ENCODE peak calls at places on chromosomes 3 and 15, in nine cellular contexts. H is keratinocyte, J is GM23248, W is brain microvascular endothelial cell, Y is fibroblast of lung, O is breast epithelium, N is transverse colon, R is right lobe of liver, L is upper lobe of right lung. Z is an unnamed sample. For H3K36me3, the result is how much of the 10 kb centered on the place peaks cover.

GRCh38 chr15:70120109-70120508 is 22.4 kb upstream of the TLE3 start:
- DNase-seq in H (no peak), J (no peak), W (no peak), Y (no peak), O (no peak), N (no peak), R (peak), L (no peak), Z (no peak)

GRCh38 chr3:143239026-143239425 is 119.5 kb downstream of the CHST2 start:
- DNase-seq in H (no peak), J (no peak), W (no peak), Y (no peak), O (no peak), N (no peak), R (no peak), L (no peak), Z (no peak)

GRCh38 chr3:179948740-179949139 is 88.0 kb downstream of the PEX5L start:
- DNase-seq in H (no peak), J (no peak), W (no peak), Y (no peak), O (no peak), N (no peak), R (no peak), L (no peak), Z (no peak)

GRCh38 chr3:30321065-30321464 is 285.3 kb upstream of the TGFBR2 start:
- DNase-seq in H (no peak), J (no peak), W (no peak), Y (no peak), O (no peak), N (no peak), R (no peak), L (no peak), Z (no peak)

GRCh38 chr15:61319892-61320291 is 90.8 kb upstream of the RORA start:
- DNase-seq in H (no peak), J (no peak), W (no peak), Y (no peak), O (no peak), N (no peak), R (no peak), L (no peak), Z (no peak)

GRCh38 chr15:68818088-68818670 is 2.5 kb downstream of the ANP32A start:
- DNase-seq in H (no peak), J (peak), W (peak), Y (peak), O (peak), N (peak), R (peak), L (peak), Z (no peak)

GRCh38 chr3:51953445-51953844 is 1.7 kb upstream of the GPR62 start:
- DNase-seq in H (no peak), J (peak), W (peak), Y (peak), O (no peak), N (no peak), R (no peak), L (no peak), Z (no peak)

GRCh38 chr3:25427155-25428002 is 684 bp upstream of the RARB start:
- DNase-seq in H (no peak), J (peak), W (peak), Y (peak), O (no peak), N (no peak), R (no peak), L (no peak), Z (no peak)

GRCh38 chr3:9180764-9181117 is 68.7 kb downstream of the SRGAP3 start:
- DNase-seq in H (no peak), J (no peak), W (no peak), Y (no peak), O (no peak), N (no peak), R (no peak), L (no peak), Z (no peak)

GRCh38 chr15:91136386-91136923 is 36.4 kb downstream of the SV2B start:
- DNase-seq in H (no peak), J (no peak), W (no peak), Y (no peak), O (no peak), N (no peak), R (no peak), L (no peak), Z (no peak)

GRCh38 chr3:177420643-177421042 is 223.4 kb upstream of the TBL1XR1 start:
- DNase-seq in H (no peak), J (peak), W (peak), Y (peak), O (no peak), N (no peak), R (no peak), L (no peak), Z (no peak)

GRCh38 chr15:51536965-51537574 is 85.5 kb downstream of the DMXL2 start:
- DNase-seq in H (no peak), J (peak), W (peak), Y (peak), O (no peak), N (no peak), R (no peak), L (no peak), Z (no peak)

GRCh38 chr3:112736386-112736785 is 95.4 kb upstream of the CCDC80 start:
- DNase-seq in H (no peak), J (peak), W (no peak), Y (no peak), O (no peak), N (no peak), R (no peak), L (no peak), Z (no peak)

GRCh38 chr3:123750659-123751420 is 133.3 kb downstream of the MYLK start:
- DNase-seq in H (no peak), J (peak), W (peak), Y (peak), O (no peak), N (no peak), R (peak), L (no peak), Z (no peak)

GRCh38 chr3:186931487-186932280 is 1.4 kb downstream of the ST6GAL1 start:
- DNase-seq in H (no peak), J (peak), W (peak), Y (peak), O (no peak), N (peak), R (peak), L (peak), Z (no peak)

GRCh38 chr3:169846458-169847193 is 23.1 kb downstream of the LRRC31 start:
- DNase-seq in H (peak), J (peak), W (peak), Y (peak), O (no peak), N (no peak), R (no peak), L (no peak), Z (no peak)

GRCh38 chr15:68442041-68442440 is 10.1 kb upstream of the ITGA11 start:
- DNase-seq in H (no peak), J (peak), W (no peak), Y (peak), O (no peak), N (no peak), R (no peak), L (no peak), Z (no peak)

GRCh38 chr3:133130168-133130567 is 92.0 kb downstream of the TMEM108 start:
- DNase-seq in H (no peak), J (peak), W (peak), Y (peak), O (no peak), N (no peak), R (no peak), L (no peak), Z (no peak)

GRCh38 chr15:36589971-36590370 is 10.5 kb downstream of the CDIN1 start:
- DNase-seq in H (no peak), J (no peak), W (peak), Y (peak), O (no peak), N (no peak), R (no peak), L (no peak), Z (no peak)

GRCh38 chr15:33125883-33126535 is 68.5 kb downstream of the FMN1 start:
- DNase-seq in H (no peak), J (no peak), W (no peak), Y (no peak), O (no peak), N (no peak), R (no peak), L (no peak), Z (no peak)

GRCh38 chr3:149608987-149609386 is 48.8 kb downstream of the WWTR1 start:
- DNase-seq in H (no peak), J (no peak), W (no peak), Y (no peak), O (no peak), N (no peak), R (no peak), L (no peak), Z (no peak)
- H3K36me3 ChIP-seq in H (under half), J (under half), W (under half), Y (under half), O (under half), N (under half), R (under half), L (under half), Z (under half)

GRCh38 chr15:92647467-92648163 is 8.0 kb downstream of the FAM174B start:
- DNase-seq in H (no peak), J (no peak), W (no peak), Y (no peak), O (no peak), N (no peak), R (no peak), L (no peak), Z (peak)
- H3K4me3 ChIP-seq in H (no peak), J (no peak), W (no peak), Y (no peak), O (no peak), N (no peak), R (no peak), L (no peak), Z (no peak)

GRCh38 chr15:76868740-76869139 is 36.4 kb downstream of the SCAPER start:
- DNase-seq in H (no peak), J (no peak), W (no peak), Y (no peak), O (no peak), N (no peak), R (no peak), L (no peak), Z (no peak)
- H3K36me3 ChIP-seq in H (under half), J (under half), W (under half), Y (under half), O (under half), N (under half), R (under half), L (under half), Z (under half)

DNA sequence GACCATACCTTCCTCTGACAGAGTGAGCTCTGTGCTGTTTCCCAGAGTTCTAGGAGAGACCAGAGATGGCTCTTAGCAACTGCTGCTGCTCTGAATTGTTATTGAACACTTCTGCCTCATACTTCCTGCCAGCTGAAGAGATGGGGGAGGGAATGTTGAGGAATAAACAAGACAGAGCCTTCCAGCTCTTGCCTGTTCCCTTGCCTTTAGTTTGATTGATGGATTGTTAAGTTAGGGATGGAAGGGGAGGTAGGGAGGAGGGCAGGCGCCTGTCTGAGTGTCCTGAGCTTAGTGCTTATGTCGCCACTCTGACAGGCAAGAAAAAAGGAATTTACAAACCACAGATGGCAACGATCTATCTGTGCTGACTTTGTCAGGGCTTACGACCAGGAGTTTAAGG is 42.8 kb downstream of the ZNF609 start:
- DNase-seq in H (no peak), J (peak), W (peak), Y (peak), O (no peak), N (no peak), R (no peak), L (no peak), Z (no peak)
- H3K4me3 ChIP-seq in H (no peak), J (no peak), W (no peak), Y (no peak), O (no peak), N (no peak), R (no peak), L (no peak), Z (no peak)

DNA sequence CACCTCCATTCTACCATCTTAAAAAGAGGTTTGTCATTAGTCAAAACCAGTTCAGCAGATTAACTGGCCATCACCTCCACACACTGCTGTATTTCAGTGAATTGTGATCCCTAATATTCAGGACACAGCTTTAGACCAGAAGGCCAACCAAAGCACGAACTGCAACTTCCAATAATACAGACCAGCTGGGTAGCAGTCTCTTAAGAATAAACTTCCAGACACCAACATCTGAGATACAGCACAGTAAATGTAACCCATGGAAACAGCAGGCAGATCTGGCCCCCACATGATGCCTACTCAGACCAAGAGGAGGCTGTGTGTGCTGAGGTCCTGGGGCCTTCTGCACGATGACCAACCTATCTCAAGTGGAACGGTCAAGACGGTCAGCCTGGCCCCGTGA is 34.9 kb downstream of the SPATA12 start:
- DNase-seq in H (no peak), J (no peak), W (no peak), Y (no peak), O (no peak), N (no peak), R (no peak), L (no peak), Z (no peak)
- H3K36me3 ChIP-seq in H (under half), J (under half), W (under half), Y (under half), O (under half), N (under half), R (under half), L (under half), Z (under half)

DNA sequence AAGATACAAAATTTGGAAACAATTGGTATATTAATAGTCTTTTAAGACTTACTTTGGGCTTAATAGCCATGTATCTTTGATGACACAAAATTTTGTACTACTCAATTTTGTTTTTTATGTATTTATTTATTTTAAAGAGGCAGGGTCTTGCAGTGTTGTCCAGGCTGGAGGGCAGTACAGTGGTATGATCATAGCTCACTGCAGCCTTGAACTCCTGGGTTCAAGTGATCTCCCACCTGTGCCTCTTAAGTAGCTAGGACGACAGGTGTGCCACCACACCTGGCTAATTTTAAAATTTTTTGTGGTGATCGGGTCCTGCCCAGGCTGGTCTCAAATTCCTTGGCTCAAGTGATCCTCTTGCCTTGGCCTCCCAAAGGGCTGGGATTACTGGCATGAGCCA is 6.5 kb downstream of the SPRED1 start:
- DNase-seq in H (no peak), J (no peak), W (no peak), Y (no peak), O (no peak), N (no peak), R (no peak), L (no peak), Z (no peak)
- H3K4me3 ChIP-seq in H (no peak), J (no peak), W (no peak), Y (no peak), O (no peak), N (no peak), R (no peak), L (no peak), Z (no peak)

DNA sequence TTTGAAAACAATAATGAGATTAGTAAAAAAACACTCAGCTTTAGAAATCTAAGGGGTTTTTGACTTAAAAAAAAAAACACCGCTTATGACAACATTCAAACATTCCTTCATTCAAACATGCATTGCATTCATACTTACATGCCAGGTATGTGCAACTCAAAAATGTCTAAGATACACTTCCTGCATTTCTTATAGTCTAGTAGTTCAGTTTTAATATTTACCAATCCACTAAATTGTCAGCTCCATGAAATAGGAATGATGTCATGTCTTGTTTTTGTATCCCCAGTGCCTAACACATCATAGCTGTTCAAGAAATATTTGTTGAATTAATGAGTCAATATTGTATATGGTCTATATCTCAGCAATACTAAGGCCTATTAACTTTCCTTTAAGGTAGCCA is 51.7 kb downstream of the EIF4E3 start:
- DNase-seq in H (no peak), J (peak), W (no peak), Y (no peak), O (no peak), N (no peak), R (no peak), L (no peak), Z (no peak)
- H3K36me3 ChIP-seq in H (under half), J (under half), W (under half), Y (under half), O (under half), N (under half), R (under half), L (under half), Z (under half)

DNA sequence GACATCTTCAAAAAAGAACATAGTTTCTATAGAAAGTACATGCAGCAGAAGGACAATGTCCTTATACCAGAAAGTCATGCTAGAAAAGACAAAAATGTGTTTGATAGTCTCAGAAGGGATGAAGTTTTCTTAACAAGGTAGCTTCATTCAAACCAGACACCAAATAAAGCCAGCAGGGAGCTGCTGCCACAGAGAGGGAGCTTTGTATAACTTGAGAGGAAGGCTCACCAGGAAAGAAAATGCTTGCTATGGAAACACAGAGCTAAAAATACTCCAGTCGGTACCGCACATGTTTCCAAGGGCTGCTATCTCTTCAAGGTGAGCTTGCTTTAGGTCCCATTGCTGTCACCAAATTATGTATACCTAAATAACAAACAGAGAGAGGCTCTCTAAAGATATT is 1074.8 kb upstream of the ALCAM start:
- DNase-seq in H (no peak), J (peak), W (peak), Y (peak), O (no peak), N (no peak), R (no peak), L (no peak), Z (no peak)
- H3K4me3 ChIP-seq in H (no peak), J (peak), W (no peak), Y (peak), O (peak), N (no peak), R (peak), L (peak), Z (no peak)

DNA sequence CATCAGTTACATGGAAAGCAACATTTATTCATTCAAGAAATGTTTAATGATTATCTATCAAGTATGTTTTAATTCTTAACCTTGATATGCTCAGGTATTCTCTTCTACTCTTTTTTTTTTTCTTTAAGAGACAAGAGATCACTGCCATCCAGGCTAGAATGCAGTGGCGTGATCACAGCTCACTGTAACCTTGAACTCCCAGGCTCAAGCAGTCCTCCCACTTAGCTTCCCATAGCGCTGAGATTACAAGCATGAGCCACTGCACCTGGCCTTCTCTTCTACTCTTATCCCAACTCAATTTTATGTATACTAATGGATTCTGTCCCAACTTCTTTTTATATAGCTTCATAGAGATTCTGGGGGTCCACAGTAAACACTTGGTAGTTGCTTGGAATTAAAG is 50.9 kb downstream of the SETD2 start:
- DNase-seq in H (no peak), J (no peak), W (no peak), Y (no peak), O (no peak), N (no peak), R (no peak), L (no peak), Z (no peak)
- H3K36me3 ChIP-seq in H (under half), J (under half), W (under half), Y (under half), O (under half), N (under half), R (under half), L (half or more), Z (under half)

GRCh38 chr15:88467935-88468528 is 524 bp downstream of the MRPS11 start:
- DNase-seq in H (no peak), J (peak), W (no peak), Y (peak), O (no peak), N (no peak), R (no peak), L (no peak), Z (no peak)

GRCh38 chr15:88467073-88467934 is at the start of the genes MRPL46 and MRPS11:
- DNase-seq in H (peak), J (peak), W (peak), Y (peak), O (peak), N (peak), R (peak), L (peak), Z (peak)

GRCh38 chr15:88469321-88469720 is 1.8 kb downstream of the MRPS11 start:
- DNase-seq in H (no peak), J (no peak), W (no peak), Y (no peak), O (no peak), N (no peak), R (no peak), L (no peak), Z (no peak)

GRCh38 chr15:88463870-88464532 is 3.2 kb downstream of the MRPL46 start:
- DNase-seq in H (no peak), J (no peak), W (no peak), Y (no peak), O (no peak), N (no peak), R (no peak), L (no peak), Z (no peak)

DNA sequence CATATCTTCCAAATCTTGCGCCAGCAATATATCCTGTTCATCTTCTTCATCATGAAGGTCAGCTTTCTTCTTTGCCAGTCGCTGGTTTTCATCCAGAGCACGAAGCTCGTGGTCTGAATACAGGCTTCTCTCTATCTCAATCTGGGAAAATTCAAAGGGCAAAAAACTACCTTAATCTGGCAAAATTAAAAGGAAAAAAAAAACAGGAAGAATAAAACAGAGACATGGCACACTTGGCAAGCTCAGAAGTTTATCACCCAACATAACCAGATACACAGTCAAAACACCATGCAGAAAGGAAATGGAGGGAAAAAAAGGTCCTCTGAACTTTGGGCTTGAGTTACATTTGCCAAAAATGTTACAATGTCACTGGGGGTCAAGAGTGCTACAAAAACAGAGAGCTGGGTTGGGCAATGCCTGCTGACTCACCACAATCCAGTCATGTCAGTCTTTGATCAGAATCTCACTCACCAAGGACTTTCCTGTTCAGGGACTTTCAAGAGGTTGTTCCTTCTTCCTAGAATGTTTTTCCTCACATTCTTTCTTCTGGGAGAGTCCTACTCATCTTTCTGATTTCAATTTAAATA is 1.5 kb downstream of the MRPL46 start:
- DNase-seq in H (no peak), J (peak), W (peak), Y (peak), O (no peak), N (no peak), R (peak), L (no peak), Z (no peak)
- H3K4me3 ChIP-seq in H (no peak), J (peak), W (no peak), Y (peak), O (no peak), N (no peak), R (peak), L (peak), Z (no peak)